ENCODE peak calls at places on chromosomes 4 and X, in seven cellular contexts. E is cardiac fibroblast; R is CD4-positive, alpha-beta T cell; P is lower lobe of right lung; W is AG09309; A is HFFc6; N is choroid plexus epithelial cell. Z is an unnamed sample.

GRCh38 chrX:11261260-11261659 is 32.0 kb upstream of the AMELX start:
- DNase-seq in A (peak; percentile 66), N (peak; percentile 64), P (no peak), W (peak; percentile 31), E (peak; percentile 75), R (no peak), Z (no peak)

GRCh38 chr4:7425591-7426468 is 8.9 kb downstream of the PSAPL1 start:
- DNase-seq in N (no peak), W (no peak), R (no peak), A (no peak), E (no peak), P (peak; percentile 36), Z (peak; percentile 37)

GRCh38 chr4:151553874-151554273 is 144.9 kb downstream of the FHIP1A start:
- DNase-seq in N (no peak), W (no peak), P (no peak), A (no peak), E (no peak), R (no peak), Z (no peak)

GRCh38 chr4:52100062-52100461 is 49.0 kb downstream of the SPATA18 start:
- DNase-seq in E (peak; percentile 50), P (no peak), R (no peak), A (no peak), N (peak; percentile 66), W (no peak), Z (no peak)

GRCh38 chr4:24669751-24670150 is 85.4 kb upstream of the DHX15 start:
- DNase-seq in R (no peak), A (no peak), W (no peak), E (no peak), N (no peak), P (no peak), Z (no peak)

GRCh38 chrX:39809326-39809725 is 288.4 kb downstream of the BCOR start:
- DNase-seq in A (peak; percentile 85), R (no peak), N (no peak), W (no peak), P (no peak), E (peak; percentile 87), Z (no peak)

GRCh38 chrX:50813843-50814661 is at the start of gene SHROOM4:
- DNase-seq in N (peak; percentile 64), R (no peak), P (peak; percentile 66), E (peak; percentile 64), W (no peak), A (no peak), Z (no peak)

GRCh38 chr4:155433636-155434360 is 57.0 kb upstream of the MAP9 start:
- DNase-seq in N (peak; percentile 10), P (no peak), R (no peak), E (peak; percentile 75), A (peak; percentile 40), W (no peak), Z (no peak)

GRCh38 chr4:183905081-183905592 is at the start of gene STOX2:
- DNase-seq in R (no peak), N (peak; percentile 28), E (peak; percentile 28), W (no peak), A (no peak), P (peak; percentile 78), Z (peak; percentile 64)

GRCh38 chr4:78313754-78314120 is 237.8 kb upstream of the ANXA3 start:
- DNase-seq in R (no peak), W (no peak), N (no peak), E (no peak), A (no peak), P (no peak), Z (no peak)

GRCh38 chr4:2046031-2046961 is 12.8 kb upstream of the NAT8L start:
- DNase-seq in W (no peak), P (no peak), R (no peak), A (no peak), N (no peak), E (no peak), Z (no peak)

GRCh38 chrX:22603060-22603459 is 330.3 kb downstream of the CBLL2 start:
- DNase-seq in R (no peak), E (no peak), A (no peak), P (no peak), N (no peak), W (no peak), Z (no peak)

DNA sequence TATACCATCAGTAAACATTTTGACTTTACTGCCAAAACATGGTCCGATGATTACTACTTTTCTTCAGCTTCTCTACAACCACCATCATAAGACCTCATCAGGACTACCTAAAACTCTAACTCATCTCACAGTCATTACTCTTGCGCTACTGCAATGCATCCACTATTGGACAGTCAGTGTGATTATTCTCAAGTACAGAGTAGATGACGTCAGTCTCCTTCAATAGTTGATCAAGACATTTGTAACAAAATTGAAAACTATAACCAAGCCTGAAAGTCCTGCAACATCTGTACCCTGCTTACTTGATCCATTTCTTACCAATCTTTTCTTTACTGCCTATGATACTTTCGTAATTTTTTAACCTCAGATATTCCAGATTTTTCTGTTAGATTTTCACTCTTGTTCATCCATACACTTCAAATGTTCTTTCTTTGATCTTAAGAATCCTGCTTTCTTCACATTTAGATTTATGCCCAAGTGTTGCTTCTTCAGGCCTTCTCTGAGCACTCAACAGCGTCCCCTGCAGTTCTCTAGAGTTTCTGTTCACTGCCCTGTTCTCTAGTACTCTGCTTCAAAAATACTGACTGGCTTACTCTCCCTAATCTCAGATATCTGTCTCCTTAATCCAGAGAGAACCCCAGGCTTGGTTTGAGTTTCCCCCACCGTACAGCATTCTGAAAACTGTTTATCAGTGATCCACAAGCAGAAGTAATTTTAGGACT is 1517.6 kb downstream of the STIM2 start:
- DNase-seq in P (no peak), A (no peak), W (no peak), E (peak; percentile 72), R (no peak), N (peak; percentile 12), Z (no peak)
- TF ChIP-seq CTCF in P (no peak), A (peak; percentile 49), W (peak; percentile 7), E (peak; percentile 58), R (no peak), N (peak; percentile 35), Z (no peak)

DNA sequence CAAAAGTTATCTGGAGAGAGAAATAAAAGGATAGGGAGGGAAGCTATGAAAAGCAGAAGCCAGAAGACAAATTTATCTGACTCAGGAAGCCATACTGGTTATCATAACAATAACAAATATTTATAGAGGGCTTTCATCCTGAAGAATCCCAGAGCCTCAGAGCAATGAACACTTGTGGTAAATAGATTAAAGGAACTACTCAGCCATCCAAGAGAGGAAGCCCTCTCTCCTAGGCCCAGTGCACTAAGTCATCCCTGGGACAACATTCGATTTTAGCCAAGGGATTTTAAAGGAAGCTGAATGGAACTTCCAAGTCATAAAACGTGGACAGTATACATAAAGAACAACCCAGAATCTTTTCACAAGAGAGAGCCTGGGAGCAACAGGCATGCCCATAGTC is 76.9 kb downstream of the COL4A6 start:
- DNase-seq in P (no peak), W (no peak), N (peak; percentile 13), E (peak; percentile 13), A (no peak), R (no peak), Z (no peak)
- TF ChIP-seq CTCF in P (no peak), W (no peak), N (no peak), E (no peak), A (no peak), R (no peak), Z (no peak)

GRCh38 chrX:134752558-134752957 is 94.3 kb upstream of the PLAC1 start:
- DNase-seq in P (no peak), E (no peak), W (no peak), N (no peak), R (no peak), A (no peak), Z (no peak)

GRCh38 chrX:134749651-134750450 is 91.6 kb upstream of the PLAC1 start:
- DNase-seq in N (no peak), R (no peak), W (no peak), A (no peak), E (no peak), P (no peak), Z (no peak)

GRCh38 chrX:134758652-134759051 is 100.4 kb upstream of the PLAC1 start:
- DNase-seq in P (no peak), R (no peak), N (no peak), E (no peak), A (no peak), W (no peak), Z (no peak)

DNA sequence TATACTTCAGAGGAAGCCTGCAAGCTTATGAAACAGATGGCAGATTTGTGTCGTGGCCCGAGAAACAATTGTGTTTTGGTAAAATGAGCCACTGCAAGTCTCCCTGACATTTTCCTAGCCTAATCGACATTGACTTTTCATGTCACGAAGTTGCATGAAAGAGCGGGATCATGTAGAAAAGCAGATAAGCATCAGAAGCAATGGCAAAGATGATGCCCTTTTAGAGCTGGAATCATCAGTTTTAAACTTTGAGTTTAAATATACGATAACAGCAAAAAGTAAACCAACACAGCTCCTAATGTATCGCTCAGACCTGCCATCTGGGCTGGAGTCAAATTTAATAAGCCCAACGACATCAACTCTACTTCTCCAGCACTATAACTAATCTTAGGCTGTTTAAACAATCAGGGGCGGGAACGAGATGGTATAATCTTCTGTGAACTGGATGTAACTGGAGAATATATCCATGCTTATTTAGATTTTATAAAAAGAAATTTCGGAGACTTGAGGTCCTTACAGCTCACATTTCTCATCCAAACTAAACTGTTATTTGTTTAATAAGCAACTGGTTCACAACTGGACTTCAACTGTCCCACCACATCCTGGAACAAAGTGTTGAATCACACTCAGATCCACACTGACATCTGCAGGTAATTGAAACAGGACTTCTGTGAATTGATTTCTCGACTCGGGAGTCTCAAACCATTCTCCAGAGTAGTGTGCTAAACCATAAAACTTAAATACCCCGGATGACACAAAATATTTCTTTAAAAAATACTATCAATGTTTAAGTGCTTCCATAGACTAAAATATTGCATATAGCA is 95.1 kb upstream of the PLAC1 start:
- DNase-seq in A (peak; percentile 39), N (peak; percentile 75), W (peak; percentile 35), P (no peak), R (no peak), E (peak; percentile 74), Z (no peak)
- TF ChIP-seq CTCF in A (peak; percentile 58), N (peak; percentile 44), W (peak; percentile 42), P (no peak), R (no peak), E (peak; percentile 31), Z (no peak)

GRCh38 chr4:103201254-103201653 is 3.1 kb upstream of the CENPE start:
- DNase-seq in E (no peak), P (no peak), W (no peak), N (no peak), A (no peak), R (no peak), Z (no peak)

GRCh38 chr4:103199009-103199408 is 866 bp upstream of the CENPE start:
- DNase-seq in W (no peak), N (no peak), A (no peak), R (no peak), E (no peak), P (no peak), Z (no peak)

GRCh38 chr4:103207673-103208072 is 9.5 kb upstream of the CENPE start:
- DNase-seq in A (no peak), N (no peak), W (no peak), E (no peak), R (no peak), P (no peak), Z (no peak)

GRCh38 chr4:103201724-103202123 is 3.6 kb upstream of the CENPE start:
- DNase-seq in A (no peak), N (no peak), R (no peak), P (no peak), W (no peak), E (no peak), Z (no peak)

DNA sequence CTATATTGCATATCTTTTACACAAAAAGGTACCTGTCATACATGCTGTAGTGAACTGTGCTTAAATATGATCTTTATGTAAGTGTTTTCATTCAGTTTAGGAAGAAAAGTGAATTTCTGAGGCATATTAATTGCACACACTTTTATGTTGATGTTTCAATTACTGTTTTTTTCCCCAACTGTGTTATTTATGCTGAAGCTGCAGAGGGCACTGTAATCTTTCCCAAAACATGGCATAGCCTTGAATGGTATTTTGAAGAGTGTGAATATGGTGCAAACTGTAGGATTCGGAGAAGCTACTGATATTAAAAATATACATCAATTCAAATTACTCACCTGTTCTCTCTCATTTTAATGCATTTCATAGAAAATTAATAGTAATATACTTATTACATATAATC is 6.0 kb upstream of the CENPE start:
- DNase-seq in W (no peak), N (peak; percentile 45), P (no peak), R (no peak), E (peak; percentile 37), A (peak; percentile 20), Z (no peak)
- TF ChIP-seq CTCF in W (peak; percentile 32), N (peak; percentile 53), P (no peak), R (no peak), E (peak; percentile 22), A (peak; percentile 66), Z (no peak)